ENCODE peak calls at places on chromosomes 7 and 10, in five cellular contexts. M is A549, L is AG04450, R is endodermal cell, F is GM06990. B is an unnamed sample.

GRCh38 chr10:86104611-86105145 is 261.9 kb downstream of the GRID1 start:
- DNase-seq in M (no peak), L (no peak), F (no peak), R (no peak), B (no peak)

GRCh38 chr7:127930341-127931328 is 100.6 kb downstream of the LRRC4 start:
- DNase-seq in F (peak), L (no peak), M (no peak), R (no peak), B (no peak)

GRCh38 chr7:29609162-29610030 is 45.8 kb downstream of the PRR15 start:
- DNase-seq in L (no peak), M (peak), R (peak), F (no peak), B (peak)

GRCh38 chr7:36132025-36132424 is 21.0 kb upstream of the EEPD1 start:
- DNase-seq in M (no peak), R (peak), L (no peak), F (no peak), B (peak)

GRCh38 chr10:112227331-112227961 is 43.9 kb upstream of the GPAM start:
- DNase-seq in M (no peak), L (no peak), F (no peak), R (no peak), B (peak)

GRCh38 chr10:132120734-132121510 is 55.2 kb downstream of the JAKMIP3 start:
- DNase-seq in L (no peak), F (no peak), M (no peak), R (no peak), B (no peak)

GRCh38 chr7:136652635-136653370 is 215.6 kb upstream of the CHRM2 start:
- DNase-seq in R (no peak), M (no peak), F (no peak), L (no peak), B (no peak)

GRCh38 chr7:66741706-66742053 is 1.1 kb downstream of the RABGEF1 start:
- DNase-seq in L (no peak), R (no peak), M (no peak), F (no peak), B (no peak)

GRCh38 chr7:51017576-51018535 is 235.2 kb upstream of the GRB10 start:
- DNase-seq in L (no peak), M (no peak), R (no peak), F (no peak), B (no peak)

GRCh38 chr10:101694056-101694673 is 805 bp downstream of the FBXW4 start:
- DNase-seq in M (peak), F (peak), R (no peak), L (no peak), B (peak)

GRCh38 chr10:104589871-104590270 is 51.2 kb upstream of the SORCS3 start:
- DNase-seq in L (peak), M (peak), R (peak), F (no peak), B (no peak)

GRCh38 chr10:133009218-133009954 is 67.0 kb upstream of the CFAP46 start:
- DNase-seq in L (no peak), M (peak), F (no peak), R (no peak), B (no peak)

GRCh38 chr10:28970231-28970630 is 292.9 kb downstream of the BAMBI start:
- DNase-seq in M (no peak), L (no peak), R (no peak), F (no peak), B (no peak)

GRCh38 chr7:27656724-27657123 is 6.0 kb downstream of the HIBADH start:
- DNase-seq in L (no peak), M (no peak), F (no peak), R (no peak), B (no peak)

GRCh38 chr10:46273506-46274477 is 13.0 kb upstream of the ANTXRL start:
- DNase-seq in R (peak), L (no peak), M (no peak), F (no peak), B (peak)

GRCh38 chr10:69451784-69452251 is 553 bp downstream of the TSPAN15 start:
- DNase-seq in M (no peak), F (no peak), L (no peak), R (peak), B (no peak)

GRCh38 chr10:24814568-24815313 is 91.1 kb upstream of the ARHGAP21 start:
- DNase-seq in M (peak), F (no peak), R (no peak), L (no peak), B (no peak)

GRCh38 chr10:24813866-24814265 is 90.2 kb upstream of the ARHGAP21 start:
- DNase-seq in M (no peak), L (no peak), R (no peak), F (no peak), B (no peak)

GRCh38 chr10:24806262-24806661 is 82.6 kb upstream of the ARHGAP21 start:
- DNase-seq in M (no peak), L (no peak), R (no peak), F (no peak), B (no peak)

GRCh38 chr10:24816997-24817396 is 93.3 kb upstream of the ARHGAP21 start:
- DNase-seq in L (no peak), F (no peak), M (no peak), R (no peak), B (no peak)

DNA sequence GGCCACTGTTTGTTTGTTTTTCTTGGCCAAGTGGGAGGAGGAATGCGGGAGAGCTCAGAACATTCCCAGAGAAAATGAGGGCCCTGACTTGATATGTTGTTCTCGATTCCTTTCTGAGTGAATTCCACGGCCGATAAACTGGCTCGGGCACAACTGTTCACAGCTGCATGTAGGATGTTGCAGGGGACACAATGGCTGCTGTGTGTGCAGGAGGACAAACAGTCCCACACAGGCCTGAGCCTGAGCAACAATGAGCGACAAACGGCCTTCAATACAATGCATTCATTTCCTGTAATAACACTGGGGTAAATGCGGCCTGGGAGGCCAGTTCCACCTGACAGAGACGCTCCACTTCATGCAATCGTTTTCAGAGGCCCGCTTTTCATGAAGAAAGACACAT is 88.2 kb upstream of the ARHGAP21 start:
- DNase-seq in M (no peak), F (no peak), L (no peak), R (peak), B (no peak)
- H3K4me3 ChIP-seq in M (no peak), F (no peak), L (no peak), R (no peak), B (no peak)

GRCh38 chr7:100157334-100158228 is 942 bp downstream of the TRAPPC14 start:
- DNase-seq in M (no peak), R (peak), L (no peak), F (no peak), B (peak)
- TF ChIP-seq CTCF in M (no peak), R (peak), L (peak), F (no peak), B (no peak)

GRCh38 chr10:75793848-75794247 is 362.4 kb downstream of the LRMDA start:
- DNase-seq in M (no peak), L (no peak), F (no peak), R (no peak), B (no peak)

GRCh38 chr10:75782463-75783248 is 351.2 kb downstream of the LRMDA start:
- DNase-seq in R (no peak), F (no peak), L (no peak), M (no peak), B (no peak)

DNA sequence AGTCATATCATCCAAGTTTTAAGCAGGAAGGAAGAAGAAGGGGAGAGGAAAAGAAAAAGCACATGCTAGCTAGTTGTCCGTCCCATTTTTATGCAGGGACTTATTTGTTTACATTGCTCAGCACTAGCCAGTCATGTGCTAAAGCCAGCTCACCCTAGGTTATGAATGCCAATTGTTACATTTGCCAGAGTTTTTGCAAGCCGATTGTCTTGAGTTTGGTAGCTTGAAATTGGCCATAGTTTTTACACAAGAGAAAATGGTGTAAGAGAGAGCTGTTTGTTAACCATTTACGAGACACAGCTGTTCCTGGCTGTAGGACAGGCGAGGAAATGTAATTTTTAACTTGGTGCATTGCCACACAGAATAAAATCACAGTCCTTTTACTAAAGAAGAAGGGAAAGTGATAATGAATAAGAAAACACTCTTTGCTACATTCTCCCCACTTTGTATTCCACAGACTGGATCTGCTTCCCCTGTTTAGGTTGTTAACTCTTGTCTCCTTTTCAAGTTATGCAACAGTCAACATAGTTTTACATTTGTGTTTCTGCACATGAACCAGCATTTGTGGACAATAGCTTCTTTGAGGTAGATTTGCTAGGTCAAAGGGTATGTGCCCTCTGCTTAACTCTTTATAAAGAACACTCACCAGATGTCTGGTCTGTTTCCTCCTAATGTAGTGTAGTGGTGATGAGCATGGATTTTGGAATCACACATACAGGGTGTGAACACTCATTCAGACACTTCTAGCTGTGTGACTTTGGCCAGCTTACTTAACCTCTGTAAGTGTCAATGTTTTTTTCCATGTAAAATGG is 357.2 kb downstream of the LRMDA start:
- DNase-seq in F (no peak), R (no peak), M (no peak), L (no peak), B (peak)
- H3K4me3 ChIP-seq in F (no peak), R (no peak), M (no peak), L (no peak), B (no peak)

GRCh38 chr10:32713560-32713959 is 244.5 kb downstream of the ITGB1 start:
- DNase-seq in L (no peak), F (no peak), M (no peak), R (peak), B (peak)
- TF ChIP-seq CTCF in L (peak), F (peak), M (no peak), R (peak), B (peak)

DNA sequence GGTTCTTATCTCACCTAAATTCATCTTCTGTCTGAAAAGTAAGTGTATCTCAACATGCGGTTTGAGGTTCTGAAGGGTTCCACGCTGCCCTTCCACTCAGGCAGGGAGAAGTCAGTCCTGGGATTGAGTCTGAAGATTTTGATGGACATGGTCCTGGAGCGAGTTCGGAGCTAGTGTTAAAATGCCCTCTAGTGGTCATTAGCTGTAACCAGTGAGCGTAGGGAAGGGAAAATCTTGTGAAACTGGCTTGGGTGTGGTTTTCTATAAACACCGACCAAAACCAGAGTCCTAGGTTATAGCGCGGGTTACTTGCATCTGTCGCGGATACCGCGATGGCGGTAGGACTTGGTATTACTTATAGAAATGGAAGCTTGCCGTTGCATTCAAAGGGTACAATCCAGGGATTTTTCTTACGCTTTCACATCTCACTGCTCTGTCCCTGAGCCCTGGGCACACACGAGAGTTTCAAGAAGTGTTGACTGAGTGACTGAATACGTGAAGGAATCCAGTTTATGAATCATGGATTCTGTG is 348.2 kb upstream of the C7orf33 start:
- DNase-seq in M (peak), R (peak), F (no peak), L (no peak), B (peak)
- H3K4me3 ChIP-seq in M (no peak), R (no peak), F (no peak), L (no peak), B (no peak)

GRCh38 chr10:96743988-96744585 is 23.8 kb upstream of the PIK3AP1 start:
- DNase-seq in M (no peak), R (peak), L (no peak), F (no peak), B (peak)
- TF ChIP-seq CTCF in M (peak), R (peak), L (peak), F (peak), B (peak)

DNA sequence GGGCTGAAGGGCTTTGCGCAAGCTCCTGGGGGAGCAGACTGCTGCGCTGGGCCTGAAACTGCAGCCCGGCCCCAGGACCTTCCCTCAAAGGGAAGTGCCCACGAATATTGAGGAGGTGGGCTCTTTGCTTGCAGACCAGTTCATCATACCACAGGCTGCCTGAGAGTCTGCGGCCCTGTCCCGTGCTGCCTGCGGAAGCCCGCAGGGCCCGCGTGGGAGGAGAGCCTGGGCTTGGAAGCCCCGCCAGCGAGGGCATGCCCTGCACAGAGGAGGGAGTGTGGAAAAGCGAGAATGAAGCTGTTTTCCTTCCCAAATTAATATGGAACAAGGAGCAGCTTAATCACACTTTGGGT is 83.6 kb upstream of the MKI67 start:
- DNase-seq in R (no peak), M (no peak), L (no peak), F (no peak), B (peak)
- H3K4me3 ChIP-seq in R (no peak), M (peak), L (peak), F (no peak), B (no peak)

DNA sequence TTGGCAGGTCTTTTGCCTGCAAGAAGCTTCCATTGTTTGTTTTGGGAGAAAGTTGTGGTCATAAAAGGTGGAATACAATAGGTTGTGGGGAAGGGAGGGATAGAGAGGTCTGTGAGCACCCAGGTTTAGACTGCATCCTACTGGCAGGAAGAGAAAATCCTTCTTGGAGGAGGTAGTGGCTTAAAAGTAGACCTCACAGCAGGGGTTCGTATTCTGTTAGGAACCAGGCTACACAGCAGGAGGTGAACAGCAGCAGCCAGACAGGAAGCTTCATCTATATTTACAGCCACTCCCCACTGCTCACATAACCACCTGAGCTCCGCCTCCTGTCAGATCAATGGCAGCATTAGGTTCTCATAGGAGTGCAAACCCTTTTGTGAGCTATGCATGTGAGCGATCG is 245.3 kb downstream of the NSUN6 start:
- DNase-seq in F (no peak), M (no peak), L (no peak), R (peak), B (peak)
- TF ChIP-seq CTCF in F (no peak), M (no peak), L (no peak), R (no peak), B (no peak)

GRCh38 chr7:137953043-137953691 is 48.7 kb downstream of the CREB3L2 start:
- DNase-seq in M (no peak), R (no peak), L (peak), F (no peak), B (no peak)
- H3K4me3 ChIP-seq in M (peak), R (peak), L (peak), F (no peak), B (no peak)